ENCODE peak calls at places on chromosomes 11 and 22, in seven cellular contexts. One of them, this sample, is unnamed.

GRCh38 chr11:114738954-114739353 is 60.6 kb downstream of the NXPE2 start:
- DNase-seq in effector memory CD4-positive, alpha-beta T cell: no peak
- DNase-seq in astrocyte of the spinal cord: peak
- DNase-seq in hippocampal formation: no peak
- DNase-seq in ELR: peak
- DNase-seq in stimulated activated CD4-positive, alpha-beta T cell treated with anti-CD3 and anti-CD28 coated beads, Interleukin-15, amount 100 ng/mL, for 48 hours: peak
- DNase-seq in HFFc6: no peak
- DNase-seq in this sample: peak

GRCh38 chr11:134607963-134608750 is 196.1 kb upstream of the B3GAT1 start:
- DNase-seq in hippocampal formation: no peak
- DNase-seq in astrocyte of the spinal cord: no peak
- DNase-seq in HFFc6: no peak
- DNase-seq in ELR: no peak
- DNase-seq in effector memory CD4-positive, alpha-beta T cell: no peak
- DNase-seq in stimulated activated CD4-positive, alpha-beta T cell treated with anti-CD3 and anti-CD28 coated beads, Interleukin-15, amount 100 ng/mL, for 48 hours: no peak
- DNase-seq in this sample: no peak

GRCh38 chr11:3203221-3204043 is 15.2 kb downstream of the MRGPRG start:
- DNase-seq in hippocampal formation: no peak
- DNase-seq in astrocyte of the spinal cord: no peak
- DNase-seq in stimulated activated CD4-positive, alpha-beta T cell treated with anti-CD3 and anti-CD28 coated beads, Interleukin-15, amount 100 ng/mL, for 48 hours: no peak
- DNase-seq in effector memory CD4-positive, alpha-beta T cell: no peak
- DNase-seq in HFFc6: no peak
- DNase-seq in ELR: peak
- DNase-seq in this sample: no peak

GRCh38 chr11:10201343-10201742 is 92.7 kb downstream of the SBF2 start:
- DNase-seq in ELR: no peak
- DNase-seq in HFFc6: no peak
- DNase-seq in effector memory CD4-positive, alpha-beta T cell: no peak
- DNase-seq in astrocyte of the spinal cord: no peak
- DNase-seq in hippocampal formation: no peak
- DNase-seq in stimulated activated CD4-positive, alpha-beta T cell treated with anti-CD3 and anti-CD28 coated beads, Interleukin-15, amount 100 ng/mL, for 48 hours: no peak
- DNase-seq in this sample: no peak

GRCh38 chr11:118609380-118610219 is 2.2 kb downstream of the PHLDB1 start:
- DNase-seq in astrocyte of the spinal cord: peak
- DNase-seq in stimulated activated CD4-positive, alpha-beta T cell treated with anti-CD3 and anti-CD28 coated beads, Interleukin-15, amount 100 ng/mL, for 48 hours: peak
- DNase-seq in effector memory CD4-positive, alpha-beta T cell: no peak
- DNase-seq in hippocampal formation: peak
- DNase-seq in HFFc6: peak
- DNase-seq in ELR: peak
- DNase-seq in this sample: no peak

GRCh38 chr11:117821431-117821830 is 3.1 kb downstream of the FXYD2 start:
- DNase-seq in ELR: no peak
- DNase-seq in effector memory CD4-positive, alpha-beta T cell: no peak
- DNase-seq in hippocampal formation: no peak
- DNase-seq in stimulated activated CD4-positive, alpha-beta T cell treated with anti-CD3 and anti-CD28 coated beads, Interleukin-15, amount 100 ng/mL, for 48 hours: no peak
- DNase-seq in HFFc6: no peak
- DNase-seq in astrocyte of the spinal cord: no peak
- DNase-seq in this sample: no peak

GRCh38 chr11:57778318-57779037 is 16.9 kb downstream of the CTNND1 start:
- DNase-seq in stimulated activated CD4-positive, alpha-beta T cell treated with anti-CD3 and anti-CD28 coated beads, Interleukin-15, amount 100 ng/mL, for 48 hours: no peak
- DNase-seq in hippocampal formation: peak
- DNase-seq in HFFc6: peak
- DNase-seq in effector memory CD4-positive, alpha-beta T cell: no peak
- DNase-seq in ELR: peak
- DNase-seq in astrocyte of the spinal cord: peak
- DNase-seq in this sample: peak

GRCh38 chr11:56307836-56308235 is 7.1 kb upstream of the OR8K3 start:
- DNase-seq in ELR: no peak
- DNase-seq in HFFc6: no peak
- DNase-seq in effector memory CD4-positive, alpha-beta T cell: no peak
- DNase-seq in hippocampal formation: no peak
- DNase-seq in astrocyte of the spinal cord: no peak
- DNase-seq in stimulated activated CD4-positive, alpha-beta T cell treated with anti-CD3 and anti-CD28 coated beads, Interleukin-15, amount 100 ng/mL, for 48 hours: no peak
- DNase-seq in this sample: no peak

GRCh38 chr11:33642461-33643166 is 58.0 kb downstream of the C11orf91 start:
- DNase-seq in hippocampal formation: no peak
- DNase-seq in ELR: no peak
- DNase-seq in astrocyte of the spinal cord: no peak
- DNase-seq in HFFc6: no peak
- DNase-seq in stimulated activated CD4-positive, alpha-beta T cell treated with anti-CD3 and anti-CD28 coated beads, Interleukin-15, amount 100 ng/mL, for 48 hours: no peak
- DNase-seq in effector memory CD4-positive, alpha-beta T cell: no peak
- DNase-seq in this sample: no peak

GRCh38 chr11:122843281-122844150 is 5.2 kb downstream of the CRTAM start:
- DNase-seq in HFFc6: no peak
- DNase-seq in astrocyte of the spinal cord: no peak
- DNase-seq in stimulated activated CD4-positive, alpha-beta T cell treated with anti-CD3 and anti-CD28 coated beads, Interleukin-15, amount 100 ng/mL, for 48 hours: peak
- DNase-seq in hippocampal formation: no peak
- DNase-seq in ELR: no peak
- DNase-seq in effector memory CD4-positive, alpha-beta T cell: no peak
- DNase-seq in this sample: no peak

GRCh38 chr11:3836903-3837302 is 3.9 kb downstream of the RHOG start:
- DNase-seq in effector memory CD4-positive, alpha-beta T cell: peak
- DNase-seq in stimulated activated CD4-positive, alpha-beta T cell treated with anti-CD3 and anti-CD28 coated beads, Interleukin-15, amount 100 ng/mL, for 48 hours: no peak
- DNase-seq in ELR: no peak
- DNase-seq in hippocampal formation: peak
- DNase-seq in astrocyte of the spinal cord: no peak
- DNase-seq in HFFc6: no peak
- DNase-seq in this sample: no peak

GRCh38 chr11:128714881-128715280 is 21.0 kb downstream of the FLI1 start:
- DNase-seq in stimulated activated CD4-positive, alpha-beta T cell treated with anti-CD3 and anti-CD28 coated beads, Interleukin-15, amount 100 ng/mL, for 48 hours: no peak
- DNase-seq in astrocyte of the spinal cord: peak
- DNase-seq in hippocampal formation: no peak
- DNase-seq in ELR: peak
- DNase-seq in effector memory CD4-positive, alpha-beta T cell: no peak
- DNase-seq in HFFc6: peak
- DNase-seq in this sample: peak

GRCh38 chr11:47356998-47357329 is 4.5 kb upstream of the MYBPC3 start:
- DNase-seq in hippocampal formation: no peak
- DNase-seq in ELR: no peak
- DNase-seq in HFFc6: no peak
- DNase-seq in effector memory CD4-positive, alpha-beta T cell: no peak
- DNase-seq in astrocyte of the spinal cord: no peak
- DNase-seq in stimulated activated CD4-positive, alpha-beta T cell treated with anti-CD3 and anti-CD28 coated beads, Interleukin-15, amount 100 ng/mL, for 48 hours: no peak
- DNase-seq in this sample: no peak

GRCh38 chr22:42309865-42310264 is 39.4 kb upstream of the TCF20 start:
- DNase-seq in ELR: no peak
- DNase-seq in stimulated activated CD4-positive, alpha-beta T cell treated with anti-CD3 and anti-CD28 coated beads, Interleukin-15, amount 100 ng/mL, for 48 hours: no peak
- DNase-seq in hippocampal formation: no peak
- DNase-seq in HFFc6: no peak
- DNase-seq in effector memory CD4-positive, alpha-beta T cell: no peak
- DNase-seq in astrocyte of the spinal cord: no peak
- DNase-seq in this sample: no peak

GRCh38 chr11:119258180-119258579 is 52.0 kb downstream of the CBL start:
- DNase-seq in hippocampal formation: no peak
- DNase-seq in HFFc6: no peak
- DNase-seq in astrocyte of the spinal cord: no peak
- DNase-seq in ELR: no peak
- DNase-seq in stimulated activated CD4-positive, alpha-beta T cell treated with anti-CD3 and anti-CD28 coated beads, Interleukin-15, amount 100 ng/mL, for 48 hours: no peak
- DNase-seq in effector memory CD4-positive, alpha-beta T cell: no peak
- DNase-seq in this sample: no peak

GRCh38 chr11:2077061-2077802 is 62.0 kb downstream of the IGF2 start:
- DNase-seq in effector memory CD4-positive, alpha-beta T cell: no peak
- DNase-seq in stimulated activated CD4-positive, alpha-beta T cell treated with anti-CD3 and anti-CD28 coated beads, Interleukin-15, amount 100 ng/mL, for 48 hours: peak
- DNase-seq in HFFc6: peak
- DNase-seq in ELR: peak
- DNase-seq in astrocyte of the spinal cord: peak
- DNase-seq in hippocampal formation: no peak
- DNase-seq in this sample: peak

GRCh38 chr22:23225724-23226496 is 45.6 kb downstream of the BCR start:
- DNase-seq in stimulated activated CD4-positive, alpha-beta T cell treated with anti-CD3 and anti-CD28 coated beads, Interleukin-15, amount 100 ng/mL, for 48 hours: no peak
- DNase-seq in HFFc6: peak
- DNase-seq in hippocampal formation: no peak
- DNase-seq in ELR: peak
- DNase-seq in astrocyte of the spinal cord: peak
- DNase-seq in effector memory CD4-positive, alpha-beta T cell: peak
- DNase-seq in this sample: peak

GRCh38 chr11:92324890-92325289 is 100.3 kb downstream of the FAT3 start:
- DNase-seq in stimulated activated CD4-positive, alpha-beta T cell treated with anti-CD3 and anti-CD28 coated beads, Interleukin-15, amount 100 ng/mL, for 48 hours: no peak
- DNase-seq in ELR: no peak
- DNase-seq in HFFc6: no peak
- DNase-seq in effector memory CD4-positive, alpha-beta T cell: no peak
- DNase-seq in astrocyte of the spinal cord: no peak
- DNase-seq in hippocampal formation: no peak
- DNase-seq in this sample: no peak

GRCh38 chr11:41795004-41795403 is 335.6 kb upstream of the LRRC4C start:
- DNase-seq in HFFc6: no peak
- DNase-seq in ELR: no peak
- DNase-seq in effector memory CD4-positive, alpha-beta T cell: no peak
- DNase-seq in astrocyte of the spinal cord: no peak
- DNase-seq in stimulated activated CD4-positive, alpha-beta T cell treated with anti-CD3 and anti-CD28 coated beads, Interleukin-15, amount 100 ng/mL, for 48 hours: no peak
- DNase-seq in hippocampal formation: no peak
- DNase-seq in this sample: no peak

GRCh38 chr11:2579315-2580060 is 120.3 kb downstream of the KCNQ1OT1 start:
- DNase-seq in hippocampal formation: no peak
- DNase-seq in effector memory CD4-positive, alpha-beta T cell: no peak
- DNase-seq in HFFc6: no peak
- DNase-seq in stimulated activated CD4-positive, alpha-beta T cell treated with anti-CD3 and anti-CD28 coated beads, Interleukin-15, amount 100 ng/mL, for 48 hours: no peak
- DNase-seq in astrocyte of the spinal cord: no peak
- DNase-seq in ELR: no peak
- DNase-seq in this sample: no peak

GRCh38 chr22:49954991-49955580 is 5.5 kb upstream of the PIM3 start:
- DNase-seq in hippocampal formation: no peak
- DNase-seq in astrocyte of the spinal cord: no peak
- DNase-seq in ELR: no peak
- DNase-seq in HFFc6: no peak
- DNase-seq in stimulated activated CD4-positive, alpha-beta T cell treated with anti-CD3 and anti-CD28 coated beads, Interleukin-15, amount 100 ng/mL, for 48 hours: no peak
- DNase-seq in effector memory CD4-positive, alpha-beta T cell: no peak
- DNase-seq in this sample: no peak

GRCh38 chr22:26017932-26018331 is 151.3 kb upstream of the SEZ6L start:
- DNase-seq in astrocyte of the spinal cord: no peak
- DNase-seq in hippocampal formation: no peak
- DNase-seq in ELR: no peak
- DNase-seq in effector memory CD4-positive, alpha-beta T cell: no peak
- DNase-seq in HFFc6: no peak
- DNase-seq in stimulated activated CD4-positive, alpha-beta T cell treated with anti-CD3 and anti-CD28 coated beads, Interleukin-15, amount 100 ng/mL, for 48 hours: no peak
- DNase-seq in this sample: no peak

GRCh38 chr11:60785806-60786361 is 751 bp downstream of the MS4A10 start:
- DNase-seq in ELR: peak
- DNase-seq in effector memory CD4-positive, alpha-beta T cell: no peak
- DNase-seq in astrocyte of the spinal cord: peak
- DNase-seq in HFFc6: peak
- DNase-seq in hippocampal formation: no peak
- DNase-seq in stimulated activated CD4-positive, alpha-beta T cell treated with anti-CD3 and anti-CD28 coated beads, Interleukin-15, amount 100 ng/mL, for 48 hours: no peak
- DNase-seq in this sample: peak

GRCh38 chr11:96256604-96257003 is 86.4 kb downstream of the MAML2 start:
- DNase-seq in astrocyte of the spinal cord: no peak
- DNase-seq in stimulated activated CD4-positive, alpha-beta T cell treated with anti-CD3 and anti-CD28 coated beads, Interleukin-15, amount 100 ng/mL, for 48 hours: no peak
- DNase-seq in HFFc6: no peak
- DNase-seq in hippocampal formation: no peak
- DNase-seq in effector memory CD4-positive, alpha-beta T cell: no peak
- DNase-seq in ELR: no peak
- DNase-seq in this sample: no peak

GRCh38 chr11:533049-533585 is 2.3 kb downstream of the HRAS start:
- DNase-seq in hippocampal formation: no peak
- DNase-seq in HFFc6: no peak
- DNase-seq in ELR: peak
- DNase-seq in effector memory CD4-positive, alpha-beta T cell: no peak
- DNase-seq in stimulated activated CD4-positive, alpha-beta T cell treated with anti-CD3 and anti-CD28 coated beads, Interleukin-15, amount 100 ng/mL, for 48 hours: no peak
- DNase-seq in astrocyte of the spinal cord: no peak
- DNase-seq in this sample: no peak

GRCh38 chr11:5928269-5928668 is 13.8 kb upstream of the OR56A3 start:
- DNase-seq in HFFc6: no peak
- DNase-seq in stimulated activated CD4-positive, alpha-beta T cell treated with anti-CD3 and anti-CD28 coated beads, Interleukin-15, amount 100 ng/mL, for 48 hours: no peak
- DNase-seq in astrocyte of the spinal cord: no peak
- DNase-seq in effector memory CD4-positive, alpha-beta T cell: no peak
- DNase-seq in ELR: no peak
- DNase-seq in hippocampal formation: no peak
- DNase-seq in this sample: no peak

GRCh38 chr11:112881461-112881860 is 79.8 kb upstream of the NCAM1 start:
- DNase-seq in stimulated activated CD4-positive, alpha-beta T cell treated with anti-CD3 and anti-CD28 coated beads, Interleukin-15, amount 100 ng/mL, for 48 hours: no peak
- DNase-seq in astrocyte of the spinal cord: peak
- DNase-seq in hippocampal formation: peak
- DNase-seq in ELR: peak
- DNase-seq in HFFc6: no peak
- DNase-seq in effector memory CD4-positive, alpha-beta T cell: no peak
- DNase-seq in this sample: no peak

GRCh38 chr22:28442951-28443876 is 236.4 kb downstream of the TTC28 start:
- DNase-seq in ELR: peak
- DNase-seq in astrocyte of the spinal cord: peak
- DNase-seq in stimulated activated CD4-positive, alpha-beta T cell treated with anti-CD3 and anti-CD28 coated beads, Interleukin-15, amount 100 ng/mL, for 48 hours: no peak
- DNase-seq in hippocampal formation: peak
- DNase-seq in effector memory CD4-positive, alpha-beta T cell: no peak
- DNase-seq in HFFc6: peak
- DNase-seq in this sample: peak

GRCh38 chr11:111307472-111308108 is 9.2 kb downstream of the POU2AF3 start:
- DNase-seq in ELR: no peak
- DNase-seq in HFFc6: no peak
- DNase-seq in stimulated activated CD4-positive, alpha-beta T cell treated with anti-CD3 and anti-CD28 coated beads, Interleukin-15, amount 100 ng/mL, for 48 hours: no peak
- DNase-seq in hippocampal formation: no peak
- DNase-seq in astrocyte of the spinal cord: no peak
- DNase-seq in effector memory CD4-positive, alpha-beta T cell: no peak
- DNase-seq in this sample: no peak